ENCODE peak calls at places on chromosomes 16 and 17, in six cellular contexts. F is stomach; U is neuronal stem cell; Q is CD8-positive, alpha-beta memory T cell; P is thoracic aorta; D is uterus. R is an unnamed sample. For H3K4me1, the result is how much of the 10 kb centered on the place peaks cover.

GRCh38 chr17:35536664-35537160 is 766 bp downstream of the SLFN12L start:
- DNase-seq in F (no peak), U (no peak), Q (peak), P (no peak), D (no peak), R (no peak)

GRCh38 chr17:59572301-59572924 is 7.0 kb downstream of the DHX40 start:
- DNase-seq in F (no peak), U (no peak), Q (no peak), P (no peak), D (no peak), R (no peak)

GRCh38 chr16:87686697-87687570 is 78.9 kb downstream of the KLHDC4 start:
- DNase-seq in F (no peak), U (no peak), Q (no peak), P (no peak), D (no peak), R (peak)

GRCh38 chr17:35537569-35538209 is at the start of gene SLFN12L:
- DNase-seq in F (no peak), U (no peak), Q (no peak), P (no peak), D (no peak), R (no peak)

GRCh38 chr16:31008154-31008950 is 2.1 kb downstream of the STX1B start:
- DNase-seq in F (no peak), U (no peak), Q (no peak), P (no peak), D (no peak), R (no peak)

GRCh38 chr17:2262146-2262587 is 41.4 kb downstream of the SMG6 start:
- DNase-seq in F (no peak), U (no peak), Q (no peak), P (no peak), D (no peak), R (no peak)

GRCh38 chr17:47735536-47736011 is 2.5 kb downstream of the TBX21 start:
- DNase-seq in F (no peak), U (no peak), Q (no peak), P (no peak), D (no peak), R (no peak)

GRCh38 chr17:73261952-73262675 is 434 bp upstream of the CPSF4L start:
- DNase-seq in F (peak), U (peak), Q (no peak), P (no peak), D (no peak), R (peak)

GRCh38 chr17:28100936-28101335 is 58.5 kb downstream of the NLK start:
- DNase-seq in F (no peak), U (no peak), Q (no peak), P (no peak), D (no peak), R (no peak)

GRCh38 chr17:57481901-57482300 is 225.6 kb downstream of the MSI2 start:
- DNase-seq in F (no peak), U (no peak), Q (no peak), P (no peak), D (peak), R (peak)

GRCh38 chr16:4696905-4697866 is 3.8 kb downstream of the NUDT16L1 start:
- DNase-seq in F (no peak), U (no peak), Q (peak), P (no peak), D (peak), R (no peak)

GRCh38 chr17:7782237-7782636 is 51.8 kb upstream of the KDM6B start:
- DNase-seq in F (no peak), U (no peak), Q (no peak), P (no peak), D (no peak), R (no peak)

GRCh38 chr17:59829217-59830006 is 63.3 kb downstream of the TUBD1 start:
- DNase-seq in F (no peak), U (no peak), Q (peak), P (no peak), D (peak), R (no peak)

GRCh38 chr17:79360196-79360595 is 250.7 kb downstream of the RBFOX3 start:
- DNase-seq in F (no peak), U (no peak), Q (peak), P (no peak), D (no peak), R (no peak)

GRCh38 chr17:1399679-1400512 is at the start of gene YWHAE:
- DNase-seq in F (peak), U (peak), Q (peak), P (peak), D (peak), R (peak)

GRCh38 chr17:10135539-10136257 is 62.7 kb downstream of the GAS7 start:
- DNase-seq in F (peak), U (no peak), Q (no peak), P (no peak), D (peak), R (peak)

GRCh38 chr17:41451154-41451728 is 10.5 kb upstream of the KRT38 start:
- DNase-seq in F (no peak), U (no peak), Q (no peak), P (no peak), D (no peak), R (no peak)

GRCh38 chr16:11105038-11105903 is 150.7 kb downstream of the SOCS1 start:
- DNase-seq in F (no peak), U (no peak), Q (no peak), P (no peak), D (peak), R (peak)

GRCh38 chr16:48444574-48444973 is 59.4 kb upstream of the SIAH1 start:
- DNase-seq in F (no peak), U (no peak), Q (no peak), P (no peak), D (peak), R (no peak)

GRCh38 chr17:29699283-29699682 is 76.6 kb upstream of the CORO6 start:
- DNase-seq in F (no peak), U (no peak), Q (no peak), P (no peak), D (no peak), R (no peak)

GRCh38 chr17:58351710-58352017 is 337 bp downstream of the SUPT4H1 start:
- DNase-seq in F (no peak), U (peak), Q (no peak), P (no peak), D (no peak), R (no peak)

GRCh38 chr16:10708969-10709368 is 14.2 kb upstream of the TEKT5 start:
- DNase-seq in F (no peak), U (no peak), Q (no peak), P (no peak), D (no peak), R (no peak)

GRCh38 chr17:28599311-28600184 is 723 bp upstream of the SPAG5 start:
- DNase-seq in F (peak), U (no peak), Q (peak), P (peak), D (peak), R (peak)

GRCh38 chr16:50448522-50448921 is 79.7 kb upstream of the BRD7 start:
- DNase-seq in F (no peak), U (no peak), Q (no peak), P (no peak), D (no peak), R (no peak)

GRCh38 chr17:57511475-57512123 is 233.5 kb downstream of the CCDC182 start:
- DNase-seq in F (no peak), U (no peak), Q (no peak), P (no peak), D (no peak), R (no peak)

GRCh38 chr16:28172331-28172730 is 39.4 kb downstream of the XPO6 start:
- DNase-seq in F (no peak), U (no peak), Q (no peak), P (no peak), D (no peak), R (no peak)

GRCh38 chr16:84367750-84368320 is 503 bp upstream of the ATP2C2 start:
- DNase-seq in F (peak), U (no peak), Q (no peak), P (no peak), D (no peak), R (no peak)

GRCh38 chr16:74034862-74035261 is 261.8 kb upstream of the PSMD7 start:
- DNase-seq in F (no peak), U (peak), Q (no peak), P (no peak), D (no peak), R (peak)

GRCh38 chr17:64420143-64420670 is 28.7 kb upstream of the MILR1 start:
- DNase-seq in F (no peak), U (peak), Q (peak), P (no peak), D (no peak), R (no peak)

GRCh38 chr16:67953641-67954375 is 9.9 kb upstream of the LCAT start:
- DNase-seq in F (no peak), U (no peak), Q (no peak), P (no peak), D (no peak), R (no peak)

GRCh38 chr16:67950335-67950843 is 6.5 kb upstream of the LCAT start:
- DNase-seq in F (no peak), U (no peak), Q (no peak), P (no peak), D (no peak), R (no peak)

GRCh38 chr16:67954421-67955196 is 10.7 kb upstream of the LCAT start:
- DNase-seq in F (no peak), U (no peak), Q (no peak), P (no peak), D (no peak), R (no peak)

GRCh38 chr16:67949645-67950044 is 5.7 kb upstream of the LCAT start:
- DNase-seq in F (no peak), U (no peak), Q (no peak), P (no peak), D (no peak), R (no peak)

GRCh38 chr16:67951485-67951884 is 7.6 kb upstream of the LCAT start:
- DNase-seq in F (no peak), U (no peak), Q (no peak), P (no peak), D (no peak), R (peak)
- H3K27ac ChIP-seq in F (no peak), U (no peak), Q (no peak), P (peak), D (peak), R (no peak)

DNA sequence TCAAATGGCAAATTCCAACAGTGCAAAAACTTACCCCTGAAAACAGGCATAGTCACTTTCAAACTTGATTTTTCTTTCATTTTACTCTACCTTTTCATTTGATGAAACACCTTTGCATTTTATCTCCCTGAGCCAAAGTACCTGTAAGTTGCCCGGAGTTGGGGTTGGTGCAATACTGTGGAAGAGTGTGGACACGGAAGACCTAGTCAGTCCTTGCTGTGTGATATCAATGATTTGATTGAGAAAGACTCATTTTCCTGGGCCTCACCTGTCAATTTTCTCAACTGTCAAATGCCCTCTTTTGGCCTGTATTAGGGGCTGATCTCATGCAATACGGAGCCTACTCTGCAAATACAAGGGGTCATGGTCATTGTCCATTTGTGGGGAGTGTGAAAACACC is 22.6 kb downstream of the PITPNC1 start:
- DNase-seq in F (no peak), U (no peak), Q (no peak), P (no peak), D (no peak), R (no peak)
- H3K4me3 ChIP-seq in F (no peak), U (no peak), Q (peak), P (no peak), D (no peak), R (no peak)

DNA sequence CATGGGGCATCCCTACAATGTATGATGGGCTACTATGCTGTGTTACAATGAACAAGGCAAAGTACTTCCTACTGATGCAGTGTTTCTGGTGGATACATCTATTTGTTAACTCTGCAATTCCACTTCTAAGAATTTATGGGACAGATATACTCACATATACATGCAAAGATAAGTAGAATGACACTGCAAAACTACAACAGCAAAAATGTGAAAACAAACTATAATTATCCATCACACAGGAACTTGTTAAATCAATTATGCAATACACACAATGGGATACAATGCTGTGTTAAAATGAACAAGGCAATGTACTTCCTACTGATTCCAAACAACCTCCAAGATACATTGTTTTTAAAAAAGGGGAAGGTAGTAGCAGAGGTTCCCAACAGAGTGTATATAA is 3.2 kb downstream of the DDX52 start:
- DNase-seq in F (no peak), U (no peak), Q (no peak), P (no peak), D (no peak), R (no peak)
- H3K4me1 ChIP-seq in F (under half), U (under half), Q (under half), P (under half), D (under half), R (under half)

GRCh38 chr17:77235370-77236080 is 94.8 kb downstream of the SEC14L1 start:
- DNase-seq in F (no peak), U (no peak), Q (no peak), P (no peak), D (no peak), R (peak)

GRCh38 chr17:77234695-77235094 is 93.9 kb downstream of the SEC14L1 start:
- DNase-seq in F (no peak), U (no peak), Q (no peak), P (no peak), D (no peak), R (no peak)

GRCh38 chr17:77233635-77234334 is 93.0 kb downstream of the SEC14L1 start:
- DNase-seq in F (peak), U (no peak), Q (no peak), P (no peak), D (peak), R (no peak)

GRCh38 chr17:77231076-77231871 is 90.5 kb downstream of the SEC14L1 start:
- DNase-seq in F (no peak), U (no peak), Q (no peak), P (no peak), D (no peak), R (no peak)

GRCh38 chr17:77233127-77233526 is 92.4 kb downstream of the SEC14L1 start:
- DNase-seq in F (no peak), U (no peak), Q (no peak), P (no peak), D (no peak), R (no peak)
- H3K27ac ChIP-seq in F (no peak), U (no peak), Q (no peak), P (no peak), D (no peak), R (no peak)